ENCODE peak calls at places on chromosomes 11 and 22, in four cellular contexts. One of them, this sample, is unnamed.

GRCh38 chr22:38832005-38832978 is 11.5 kb downstream of the NPTXR start:
- DNase-seq in activated T-helper 1 cell treated with anti-CD3 and anti-CD28 coated beads, Interleukin-12 subunit alpha, Interleukin-12 subunit beta, Interleukin-2, Interleukin-4 antibody, amounts not matched to agents 30 ng/mL and 10 ng/mL and 1 ng/mL, durations not matched to agents 14 hours and 24 hours and 36 hours: no peak
- DNase-seq in naive thymus-derived CD4-positive, alpha-beta T cell: no peak
- DNase-seq in stimulated activated CD4-positive, alpha-beta T cell treated with anti-CD3 and anti-CD28 coated beads, Interleukin-2, amount 100 ng/mL, for 48 hours: no peak
- DNase-seq in this sample: no peak

GRCh38 chr11:9363954-9364912 is 20.2 kb upstream of the IPO7 start:
- DNase-seq in naive thymus-derived CD4-positive, alpha-beta T cell: peak; percentile 69
- DNase-seq in stimulated activated CD4-positive, alpha-beta T cell treated with anti-CD3 and anti-CD28 coated beads, Interleukin-2, amount 100 ng/mL, for 48 hours: peak; percentile 74
- DNase-seq in activated T-helper 1 cell treated with anti-CD3 and anti-CD28 coated beads, Interleukin-12 subunit alpha, Interleukin-12 subunit beta, Interleukin-2, Interleukin-4 antibody, amounts not matched to agents 30 ng/mL and 10 ng/mL and 1 ng/mL, durations not matched to agents 14 hours and 24 hours and 36 hours: peak; percentile 76
- DNase-seq in this sample: peak; percentile 99

GRCh38 chr11:128555606-128556005 is 31.8 kb downstream of the ETS1 start:
- DNase-seq in activated T-helper 1 cell treated with anti-CD3 and anti-CD28 coated beads, Interleukin-12 subunit alpha, Interleukin-12 subunit beta, Interleukin-2, Interleukin-4 antibody, amounts not matched to agents 30 ng/mL and 10 ng/mL and 1 ng/mL, durations not matched to agents 14 hours and 24 hours and 36 hours: no peak
- DNase-seq in naive thymus-derived CD4-positive, alpha-beta T cell: no peak
- DNase-seq in stimulated activated CD4-positive, alpha-beta T cell treated with anti-CD3 and anti-CD28 coated beads, Interleukin-2, amount 100 ng/mL, for 48 hours: no peak
- DNase-seq in this sample: peak; percentile 64

GRCh38 chr11:130480166-130480565 is 31.7 kb downstream of the ADAMTS15 start:
- DNase-seq in activated T-helper 1 cell treated with anti-CD3 and anti-CD28 coated beads, Interleukin-12 subunit alpha, Interleukin-12 subunit beta, Interleukin-2, Interleukin-4 antibody, amounts not matched to agents 30 ng/mL and 10 ng/mL and 1 ng/mL, durations not matched to agents 14 hours and 24 hours and 36 hours: no peak
- DNase-seq in naive thymus-derived CD4-positive, alpha-beta T cell: no peak
- DNase-seq in stimulated activated CD4-positive, alpha-beta T cell treated with anti-CD3 and anti-CD28 coated beads, Interleukin-2, amount 100 ng/mL, for 48 hours: no peak
- DNase-seq in this sample: peak; percentile 41

GRCh38 chr11:122663764-122664163 is 8.2 kb downstream of the UBASH3B start:
- DNase-seq in activated T-helper 1 cell treated with anti-CD3 and anti-CD28 coated beads, Interleukin-12 subunit alpha, Interleukin-12 subunit beta, Interleukin-2, Interleukin-4 antibody, amounts not matched to agents 30 ng/mL and 10 ng/mL and 1 ng/mL, durations not matched to agents 14 hours and 24 hours and 36 hours: no peak
- DNase-seq in naive thymus-derived CD4-positive, alpha-beta T cell: no peak
- DNase-seq in stimulated activated CD4-positive, alpha-beta T cell treated with anti-CD3 and anti-CD28 coated beads, Interleukin-2, amount 100 ng/mL, for 48 hours: no peak
- DNase-seq in this sample: no peak

GRCh38 chr11:23473782-23474181 is 613.5 kb upstream of the CCDC179 start:
- DNase-seq in naive thymus-derived CD4-positive, alpha-beta T cell: no peak
- DNase-seq in activated T-helper 1 cell treated with anti-CD3 and anti-CD28 coated beads, Interleukin-12 subunit alpha, Interleukin-12 subunit beta, Interleukin-2, Interleukin-4 antibody, amounts not matched to agents 30 ng/mL and 10 ng/mL and 1 ng/mL, durations not matched to agents 14 hours and 24 hours and 36 hours: no peak
- DNase-seq in stimulated activated CD4-positive, alpha-beta T cell treated with anti-CD3 and anti-CD28 coated beads, Interleukin-2, amount 100 ng/mL, for 48 hours: no peak
- DNase-seq in this sample: no peak

GRCh38 chr11:20477418-20478090 is 90.0 kb downstream of the PRMT3 start:
- DNase-seq in activated T-helper 1 cell treated with anti-CD3 and anti-CD28 coated beads, Interleukin-12 subunit alpha, Interleukin-12 subunit beta, Interleukin-2, Interleukin-4 antibody, amounts not matched to agents 30 ng/mL and 10 ng/mL and 1 ng/mL, durations not matched to agents 14 hours and 24 hours and 36 hours: no peak
- DNase-seq in stimulated activated CD4-positive, alpha-beta T cell treated with anti-CD3 and anti-CD28 coated beads, Interleukin-2, amount 100 ng/mL, for 48 hours: no peak
- DNase-seq in naive thymus-derived CD4-positive, alpha-beta T cell: no peak
- DNase-seq in this sample: peak; percentile 29

GRCh38 chr11:45816614-45817013 is 11.7 kb downstream of the SLC35C1 start:
- DNase-seq in stimulated activated CD4-positive, alpha-beta T cell treated with anti-CD3 and anti-CD28 coated beads, Interleukin-2, amount 100 ng/mL, for 48 hours: no peak
- DNase-seq in naive thymus-derived CD4-positive, alpha-beta T cell: no peak
- DNase-seq in activated T-helper 1 cell treated with anti-CD3 and anti-CD28 coated beads, Interleukin-12 subunit alpha, Interleukin-12 subunit beta, Interleukin-2, Interleukin-4 antibody, amounts not matched to agents 30 ng/mL and 10 ng/mL and 1 ng/mL, durations not matched to agents 14 hours and 24 hours and 36 hours: no peak
- DNase-seq in this sample: no peak

GRCh38 chr11:1676254-1676740 is 20.7 kb upstream of the KRTAP5-6 start:
- DNase-seq in stimulated activated CD4-positive, alpha-beta T cell treated with anti-CD3 and anti-CD28 coated beads, Interleukin-2, amount 100 ng/mL, for 48 hours: no peak
- DNase-seq in activated T-helper 1 cell treated with anti-CD3 and anti-CD28 coated beads, Interleukin-12 subunit alpha, Interleukin-12 subunit beta, Interleukin-2, Interleukin-4 antibody, amounts not matched to agents 30 ng/mL and 10 ng/mL and 1 ng/mL, durations not matched to agents 14 hours and 24 hours and 36 hours: no peak
- DNase-seq in naive thymus-derived CD4-positive, alpha-beta T cell: no peak
- DNase-seq in this sample: no peak

GRCh38 chr11:8807544-8808225 is 103.3 kb upstream of the AKIP1 start:
- DNase-seq in stimulated activated CD4-positive, alpha-beta T cell treated with anti-CD3 and anti-CD28 coated beads, Interleukin-2, amount 100 ng/mL, for 48 hours: no peak
- DNase-seq in naive thymus-derived CD4-positive, alpha-beta T cell: no peak
- DNase-seq in activated T-helper 1 cell treated with anti-CD3 and anti-CD28 coated beads, Interleukin-12 subunit alpha, Interleukin-12 subunit beta, Interleukin-2, Interleukin-4 antibody, amounts not matched to agents 30 ng/mL and 10 ng/mL and 1 ng/mL, durations not matched to agents 14 hours and 24 hours and 36 hours: no peak
- DNase-seq in this sample: peak; percentile 78

GRCh38 chr22:30301995-30302809 is 12.9 kb upstream of the CASTOR1 start:
- DNase-seq in activated T-helper 1 cell treated with anti-CD3 and anti-CD28 coated beads, Interleukin-12 subunit alpha, Interleukin-12 subunit beta, Interleukin-2, Interleukin-4 antibody, amounts not matched to agents 30 ng/mL and 10 ng/mL and 1 ng/mL, durations not matched to agents 14 hours and 24 hours and 36 hours: no peak
- DNase-seq in stimulated activated CD4-positive, alpha-beta T cell treated with anti-CD3 and anti-CD28 coated beads, Interleukin-2, amount 100 ng/mL, for 48 hours: no peak
- DNase-seq in naive thymus-derived CD4-positive, alpha-beta T cell: no peak
- DNase-seq in this sample: peak; percentile 48

GRCh38 chr11:126149759-126150236 is 61.7 kb downstream of the RPUSD4 start:
- DNase-seq in stimulated activated CD4-positive, alpha-beta T cell treated with anti-CD3 and anti-CD28 coated beads, Interleukin-2, amount 100 ng/mL, for 48 hours: no peak
- DNase-seq in naive thymus-derived CD4-positive, alpha-beta T cell: no peak
- DNase-seq in activated T-helper 1 cell treated with anti-CD3 and anti-CD28 coated beads, Interleukin-12 subunit alpha, Interleukin-12 subunit beta, Interleukin-2, Interleukin-4 antibody, amounts not matched to agents 30 ng/mL and 10 ng/mL and 1 ng/mL, durations not matched to agents 14 hours and 24 hours and 36 hours: no peak
- DNase-seq in this sample: no peak

GRCh38 chr11:28879869-28880268 is 771.7 kb downstream of the METTL15 start:
- DNase-seq in stimulated activated CD4-positive, alpha-beta T cell treated with anti-CD3 and anti-CD28 coated beads, Interleukin-2, amount 100 ng/mL, for 48 hours: no peak
- DNase-seq in naive thymus-derived CD4-positive, alpha-beta T cell: no peak
- DNase-seq in activated T-helper 1 cell treated with anti-CD3 and anti-CD28 coated beads, Interleukin-12 subunit alpha, Interleukin-12 subunit beta, Interleukin-2, Interleukin-4 antibody, amounts not matched to agents 30 ng/mL and 10 ng/mL and 1 ng/mL, durations not matched to agents 14 hours and 24 hours and 36 hours: no peak
- DNase-seq in this sample: no peak

GRCh38 chr11:128463386-128463829 is 124.0 kb downstream of the ETS1 start:
- DNase-seq in activated T-helper 1 cell treated with anti-CD3 and anti-CD28 coated beads, Interleukin-12 subunit alpha, Interleukin-12 subunit beta, Interleukin-2, Interleukin-4 antibody, amounts not matched to agents 30 ng/mL and 10 ng/mL and 1 ng/mL, durations not matched to agents 14 hours and 24 hours and 36 hours: no peak
- DNase-seq in stimulated activated CD4-positive, alpha-beta T cell treated with anti-CD3 and anti-CD28 coated beads, Interleukin-2, amount 100 ng/mL, for 48 hours: no peak
- DNase-seq in naive thymus-derived CD4-positive, alpha-beta T cell: no peak
- DNase-seq in this sample: no peak

GRCh38 chr11:128776434-128777284 is 82.8 kb downstream of the FLI1 start:
- DNase-seq in activated T-helper 1 cell treated with anti-CD3 and anti-CD28 coated beads, Interleukin-12 subunit alpha, Interleukin-12 subunit beta, Interleukin-2, Interleukin-4 antibody, amounts not matched to agents 30 ng/mL and 10 ng/mL and 1 ng/mL, durations not matched to agents 14 hours and 24 hours and 36 hours: no peak
- DNase-seq in stimulated activated CD4-positive, alpha-beta T cell treated with anti-CD3 and anti-CD28 coated beads, Interleukin-2, amount 100 ng/mL, for 48 hours: peak; percentile 41
- DNase-seq in naive thymus-derived CD4-positive, alpha-beta T cell: peak; percentile 42
- DNase-seq in this sample: peak; percentile 52

GRCh38 chr11:119709638-119710346 is 19.2 kb downstream of the NECTIN1 start:
- DNase-seq in stimulated activated CD4-positive, alpha-beta T cell treated with anti-CD3 and anti-CD28 coated beads, Interleukin-2, amount 100 ng/mL, for 48 hours: no peak
- DNase-seq in activated T-helper 1 cell treated with anti-CD3 and anti-CD28 coated beads, Interleukin-12 subunit alpha, Interleukin-12 subunit beta, Interleukin-2, Interleukin-4 antibody, amounts not matched to agents 30 ng/mL and 10 ng/mL and 1 ng/mL, durations not matched to agents 14 hours and 24 hours and 36 hours: no peak
- DNase-seq in naive thymus-derived CD4-positive, alpha-beta T cell: no peak
- DNase-seq in this sample: peak; percentile 32

GRCh38 chr22:29155966-29156365 is 49.7 kb upstream of the EMID1 start:
- DNase-seq in naive thymus-derived CD4-positive, alpha-beta T cell: no peak
- DNase-seq in stimulated activated CD4-positive, alpha-beta T cell treated with anti-CD3 and anti-CD28 coated beads, Interleukin-2, amount 100 ng/mL, for 48 hours: no peak
- DNase-seq in activated T-helper 1 cell treated with anti-CD3 and anti-CD28 coated beads, Interleukin-12 subunit alpha, Interleukin-12 subunit beta, Interleukin-2, Interleukin-4 antibody, amounts not matched to agents 30 ng/mL and 10 ng/mL and 1 ng/mL, durations not matched to agents 14 hours and 24 hours and 36 hours: no peak
- DNase-seq in this sample: no peak

GRCh38 chr11:119516060-119516459 is 93.1 kb upstream of the THY1 start:
- DNase-seq in naive thymus-derived CD4-positive, alpha-beta T cell: no peak
- DNase-seq in stimulated activated CD4-positive, alpha-beta T cell treated with anti-CD3 and anti-CD28 coated beads, Interleukin-2, amount 100 ng/mL, for 48 hours: no peak
- DNase-seq in activated T-helper 1 cell treated with anti-CD3 and anti-CD28 coated beads, Interleukin-12 subunit alpha, Interleukin-12 subunit beta, Interleukin-2, Interleukin-4 antibody, amounts not matched to agents 30 ng/mL and 10 ng/mL and 1 ng/mL, durations not matched to agents 14 hours and 24 hours and 36 hours: no peak
- DNase-seq in this sample: no peak

GRCh38 chr22:38731703-38732161 is 24.1 kb downstream of the SUN2 start:
- DNase-seq in naive thymus-derived CD4-positive, alpha-beta T cell: no peak
- DNase-seq in stimulated activated CD4-positive, alpha-beta T cell treated with anti-CD3 and anti-CD28 coated beads, Interleukin-2, amount 100 ng/mL, for 48 hours: no peak
- DNase-seq in activated T-helper 1 cell treated with anti-CD3 and anti-CD28 coated beads, Interleukin-12 subunit alpha, Interleukin-12 subunit beta, Interleukin-2, Interleukin-4 antibody, amounts not matched to agents 30 ng/mL and 10 ng/mL and 1 ng/mL, durations not matched to agents 14 hours and 24 hours and 36 hours: no peak
- DNase-seq in this sample: no peak

GRCh38 chr22:17307566-17307965 is 61.7 kb upstream of the CECR2 start:
- DNase-seq in activated T-helper 1 cell treated with anti-CD3 and anti-CD28 coated beads, Interleukin-12 subunit alpha, Interleukin-12 subunit beta, Interleukin-2, Interleukin-4 antibody, amounts not matched to agents 30 ng/mL and 10 ng/mL and 1 ng/mL, durations not matched to agents 14 hours and 24 hours and 36 hours: no peak
- DNase-seq in naive thymus-derived CD4-positive, alpha-beta T cell: no peak
- DNase-seq in stimulated activated CD4-positive, alpha-beta T cell treated with anti-CD3 and anti-CD28 coated beads, Interleukin-2, amount 100 ng/mL, for 48 hours: no peak
- DNase-seq in this sample: no peak

GRCh38 chr22:49168219-49168813 is 659.4 kb downstream of the BRD1 start:
- DNase-seq in activated T-helper 1 cell treated with anti-CD3 and anti-CD28 coated beads, Interleukin-12 subunit alpha, Interleukin-12 subunit beta, Interleukin-2, Interleukin-4 antibody, amounts not matched to agents 30 ng/mL and 10 ng/mL and 1 ng/mL, durations not matched to agents 14 hours and 24 hours and 36 hours: no peak
- DNase-seq in naive thymus-derived CD4-positive, alpha-beta T cell: no peak
- DNase-seq in stimulated activated CD4-positive, alpha-beta T cell treated with anti-CD3 and anti-CD28 coated beads, Interleukin-2, amount 100 ng/mL, for 48 hours: no peak
- DNase-seq in this sample: no peak

GRCh38 chr11:2708757-2709281 is 9.0 kb upstream of the KCNQ1OT1 start:
- DNase-seq in naive thymus-derived CD4-positive, alpha-beta T cell: no peak
- DNase-seq in activated T-helper 1 cell treated with anti-CD3 and anti-CD28 coated beads, Interleukin-12 subunit alpha, Interleukin-12 subunit beta, Interleukin-2, Interleukin-4 antibody, amounts not matched to agents 30 ng/mL and 10 ng/mL and 1 ng/mL, durations not matched to agents 14 hours and 24 hours and 36 hours: no peak
- DNase-seq in stimulated activated CD4-positive, alpha-beta T cell treated with anti-CD3 and anti-CD28 coated beads, Interleukin-2, amount 100 ng/mL, for 48 hours: no peak
- DNase-seq in this sample: no peak

GRCh38 chr22:32830473-32830872 is 29.0 kb downstream of the TIMP3 start:
- DNase-seq in naive thymus-derived CD4-positive, alpha-beta T cell: no peak
- DNase-seq in stimulated activated CD4-positive, alpha-beta T cell treated with anti-CD3 and anti-CD28 coated beads, Interleukin-2, amount 100 ng/mL, for 48 hours: no peak
- DNase-seq in activated T-helper 1 cell treated with anti-CD3 and anti-CD28 coated beads, Interleukin-12 subunit alpha, Interleukin-12 subunit beta, Interleukin-2, Interleukin-4 antibody, amounts not matched to agents 30 ng/mL and 10 ng/mL and 1 ng/mL, durations not matched to agents 14 hours and 24 hours and 36 hours: no peak
- DNase-seq in this sample: no peak

GRCh38 chr11:36361901-36362391 is 65.9 kb downstream of the PRR5L start:
- DNase-seq in activated T-helper 1 cell treated with anti-CD3 and anti-CD28 coated beads, Interleukin-12 subunit alpha, Interleukin-12 subunit beta, Interleukin-2, Interleukin-4 antibody, amounts not matched to agents 30 ng/mL and 10 ng/mL and 1 ng/mL, durations not matched to agents 14 hours and 24 hours and 36 hours: no peak
- DNase-seq in naive thymus-derived CD4-positive, alpha-beta T cell: no peak
- DNase-seq in stimulated activated CD4-positive, alpha-beta T cell treated with anti-CD3 and anti-CD28 coated beads, Interleukin-2, amount 100 ng/mL, for 48 hours: no peak
- DNase-seq in this sample: peak; percentile 94

GRCh38 chr11:62546244-62546936 is at the start of gene AHNAK:
- DNase-seq in naive thymus-derived CD4-positive, alpha-beta T cell: peak; percentile 51
- DNase-seq in stimulated activated CD4-positive, alpha-beta T cell treated with anti-CD3 and anti-CD28 coated beads, Interleukin-2, amount 100 ng/mL, for 48 hours: no peak
- DNase-seq in activated T-helper 1 cell treated with anti-CD3 and anti-CD28 coated beads, Interleukin-12 subunit alpha, Interleukin-12 subunit beta, Interleukin-2, Interleukin-4 antibody, amounts not matched to agents 30 ng/mL and 10 ng/mL and 1 ng/mL, durations not matched to agents 14 hours and 24 hours and 36 hours: peak; percentile 76
- DNase-seq in this sample: peak; percentile 76

GRCh38 chr11:6911946-6912345 is 8.9 kb upstream of the OR2D3 start:
- DNase-seq in naive thymus-derived CD4-positive, alpha-beta T cell: no peak
- DNase-seq in activated T-helper 1 cell treated with anti-CD3 and anti-CD28 coated beads, Interleukin-12 subunit alpha, Interleukin-12 subunit beta, Interleukin-2, Interleukin-4 antibody, amounts not matched to agents 30 ng/mL and 10 ng/mL and 1 ng/mL, durations not matched to agents 14 hours and 24 hours and 36 hours: no peak
- DNase-seq in stimulated activated CD4-positive, alpha-beta T cell treated with anti-CD3 and anti-CD28 coated beads, Interleukin-2, amount 100 ng/mL, for 48 hours: no peak
- DNase-seq in this sample: peak; percentile 41

This sample was measured in ELR.